ENCODE peak calls at places on chromosomes 2 and 18, in ten cellular contexts. N is dermis microvascular lymphatic vessel endothelial cell, C is non-pigmented ciliary epithelial cell, I is DMS153, B is NCI-H2081, P is EL, X is GM04503, J is GM04504, M is KBM-7, R is C1 segment of cervical spinal cord. S is an unnamed sample.
A peak's percentile ranks its signal among the peaks of the same experiment; 100 is the strongest.

GRCh38 chr2:9552491-9553178 is 3.0 kb downstream of the ADAM17 start:
- DNase-seq in P (peak; percentile 75), R (no peak), M (peak; percentile 42), I (no peak), J (peak; percentile 50), X (peak; percentile 61), B (no peak), N (peak; percentile 69), C (no peak), S (no peak)

GRCh38 chr2:239293450-239294430 is 107.1 kb downstream of the HDAC4 start:
- DNase-seq in N (no peak), J (no peak), C (no peak), R (no peak), B (no peak), P (no peak), X (no peak), M (no peak), I (no peak), S (no peak)

GRCh38 chr2:233482616-233483015 is 84.0 kb downstream of the USP40 start:
- DNase-seq in N (peak; percentile 54), X (no peak), J (no peak), C (no peak), R (no peak), B (no peak), M (peak; percentile 46), I (no peak), P (no peak), S (no peak)

GRCh38 chr2:68853035-68853434 is 18.2 kb downstream of the BMP10 start:
- DNase-seq in R (no peak), X (no peak), C (no peak), P (peak; percentile 58), B (no peak), M (no peak), I (no peak), J (no peak), N (no peak), S (no peak)

GRCh38 chr2:72765997-72766609 is 59.7 kb downstream of the EXOC6B start:
- DNase-seq in P (no peak), R (no peak), B (no peak), X (no peak), J (no peak), M (no peak), I (no peak), C (no peak), N (no peak), S (no peak)

GRCh38 chr2:107111623-107112022 is 225.7 kb upstream of the ST6GAL2 start:
- DNase-seq in M (no peak), J (no peak), B (no peak), R (no peak), N (no peak), X (no peak), C (no peak), P (no peak), I (no peak), S (no peak)

GRCh38 chr2:232667989-232668583 is 29.0 kb upstream of the GIGYF2 start:
- DNase-seq in J (no peak), X (no peak), C (no peak), R (peak; percentile 42), N (no peak), P (no peak), B (peak; percentile 72), M (no peak), I (no peak), S (no peak)

GRCh38 chr18:49174478-49174877 is 223.7 kb upstream of the SMAD7 start:
- DNase-seq in P (peak; percentile 20), M (no peak), R (no peak), J (peak; percentile 90), C (peak; percentile 32), B (no peak), N (no peak), X (peak; percentile 88), I (no peak), S (no peak)

GRCh38 chr18:26134110-26134509 is 441 bp downstream of the PSMA8 start:
- DNase-seq in X (no peak), P (no peak), R (no peak), B (no peak), C (no peak), I (no peak), N (no peak), J (no peak), M (no peak), S (no peak)

GRCh38 chr18:27632706-27633105 is 447.6 kb upstream of the CHST9 start:
- DNase-seq in C (no peak), I (no peak), B (no peak), M (no peak), P (no peak), N (no peak), J (no peak), R (no peak), X (no peak), S (no peak)

GRCh38 chr2:15177103-15177502 is 384.0 kb downstream of the NBAS start:
- DNase-seq in R (no peak), P (peak; percentile 33), C (peak; percentile 47), M (peak; percentile 49), B (no peak), J (no peak), N (no peak), I (no peak), X (no peak), S (no peak)

S was measured in ecto neural progenitor cell.